ENCODE peak calls at places on chromosomes 13 and 19, in eight cellular contexts. One of them, this sample, is unnamed.

GRCh38 chr19:5030136-5030820 is 61.4 kb downstream of the KDM4B start:
- DNase-seq in Peyer's patch: no peak
- DNase-seq in heart left ventricle: no peak
- DNase-seq in IMR-90: no peak
- DNase-seq in ovary: no peak
- DNase-seq in pancreas: no peak
- DNase-seq in K562: no peak
- DNase-seq in heart right ventricle: no peak
- DNase-seq in this sample: no peak

GRCh38 chr13:113069861-113070805 is 35.5 kb upstream of the F7 start:
- DNase-seq in Peyer's patch: no peak
- DNase-seq in heart left ventricle: peak; percentile 59
- DNase-seq in IMR-90: no peak
- DNase-seq in ovary: no peak
- DNase-seq in pancreas: no peak
- DNase-seq in K562: no peak
- DNase-seq in heart right ventricle: no peak
- DNase-seq in this sample: no peak

GRCh38 chr19:45075215-45076028 is 856 bp downstream of the ZNF296 start:
- DNase-seq in Peyer's patch: peak; percentile 91
- DNase-seq in heart left ventricle: peak; percentile 88
- DNase-seq in IMR-90: no peak
- DNase-seq in ovary: no peak
- DNase-seq in pancreas: peak; percentile 42
- DNase-seq in K562: peak; percentile 83
- DNase-seq in heart right ventricle: peak; percentile 55
- DNase-seq in this sample: no peak

GRCh38 chr19:32459199-32459865 is 53.8 kb downstream of the DPY19L3 start:
- DNase-seq in Peyer's patch: no peak
- DNase-seq in heart left ventricle: no peak
- DNase-seq in IMR-90: no peak
- DNase-seq in ovary: no peak
- DNase-seq in pancreas: no peak
- DNase-seq in K562: no peak
- DNase-seq in heart right ventricle: no peak
- DNase-seq in this sample: no peak

GRCh38 chr19:15550847-15551182 is 42.5 kb downstream of the CYP4F22 start:
- DNase-seq in Peyer's patch: no peak
- DNase-seq in heart left ventricle: no peak
- DNase-seq in IMR-90: no peak
- DNase-seq in ovary: no peak
- DNase-seq in pancreas: no peak
- DNase-seq in K562: peak; percentile 24
- DNase-seq in heart right ventricle: no peak
- DNase-seq in this sample: no peak

GRCh38 chr19:43664008-43664407 is 6.0 kb downstream of the PLAUR start:
- DNase-seq in Peyer's patch: no peak
- DNase-seq in heart left ventricle: no peak
- DNase-seq in IMR-90: no peak
- DNase-seq in ovary: no peak
- DNase-seq in pancreas: no peak
- DNase-seq in K562: no peak
- DNase-seq in heart right ventricle: peak; percentile 33
- DNase-seq in this sample: no peak

GRCh38 chr13:99377641-99378040 is 70.4 kb upstream of the GPR183 start:
- DNase-seq in Peyer's patch: no peak
- DNase-seq in heart left ventricle: no peak
- DNase-seq in IMR-90: no peak
- DNase-seq in ovary: no peak
- DNase-seq in pancreas: no peak
- DNase-seq in K562: no peak
- DNase-seq in heart right ventricle: no peak
- DNase-seq in this sample: no peak

GRCh38 chr13:85828094-85828684 is 29.0 kb upstream of the SLITRK6 start:
- DNase-seq in Peyer's patch: no peak
- DNase-seq in heart left ventricle: no peak
- DNase-seq in IMR-90: peak; percentile 30
- DNase-seq in ovary: no peak
- DNase-seq in pancreas: no peak
- DNase-seq in K562: no peak
- DNase-seq in heart right ventricle: no peak
- DNase-seq in this sample: no peak

GRCh38 chr19:6712692-6713670 is 7.5 kb downstream of the C3 start:
- DNase-seq in Peyer's patch: no peak
- DNase-seq in heart left ventricle: peak; percentile 9
- DNase-seq in IMR-90: no peak
- DNase-seq in ovary: no peak
- DNase-seq in pancreas: no peak
- DNase-seq in K562: no peak
- DNase-seq in heart right ventricle: no peak
- DNase-seq in this sample: no peak

GRCh38 chr13:27942972-27943371 is 23.2 kb downstream of the PDX1 start:
- DNase-seq in Peyer's patch: no peak
- DNase-seq in heart left ventricle: no peak
- DNase-seq in IMR-90: no peak
- DNase-seq in ovary: no peak
- DNase-seq in pancreas: no peak
- DNase-seq in K562: no peak
- DNase-seq in heart right ventricle: no peak
- DNase-seq in this sample: no peak

GRCh38 chr19:3450796-3451411 is 29.4 kb downstream of the SMIM24 start:
- DNase-seq in Peyer's patch: no peak
- DNase-seq in heart left ventricle: no peak
- DNase-seq in IMR-90: peak; percentile 100
- DNase-seq in ovary: no peak
- DNase-seq in pancreas: no peak
- DNase-seq in K562: no peak
- DNase-seq in heart right ventricle: peak; percentile 71
- DNase-seq in this sample: peak; percentile 99

GRCh38 chr13:46341112-46341711 is 45.8 kb downstream of the RUBCNL start:
- DNase-seq in Peyer's patch: no peak
- DNase-seq in heart left ventricle: no peak
- DNase-seq in IMR-90: peak; percentile 50
- DNase-seq in ovary: no peak
- DNase-seq in pancreas: no peak
- DNase-seq in K562: no peak
- DNase-seq in heart right ventricle: no peak
- DNase-seq in this sample: peak; percentile 79

GRCh38 chr19:11902228-11902627 is 14.6 kb downstream of the ZNF69 start:
- DNase-seq in Peyer's patch: no peak
- DNase-seq in heart left ventricle: no peak
- DNase-seq in IMR-90: no peak
- DNase-seq in ovary: no peak
- DNase-seq in pancreas: no peak
- DNase-seq in K562: no peak
- DNase-seq in heart right ventricle: no peak
- DNase-seq in this sample: no peak

GRCh38 chr19:19170053-19170945 is at the start of gene MEF2B:
- DNase-seq in Peyer's patch: peak; percentile 90
- DNase-seq in heart left ventricle: peak; percentile 89
- DNase-seq in IMR-90: peak; percentile 30
- DNase-seq in ovary: peak; percentile 68
- DNase-seq in pancreas: peak; percentile 79
- DNase-seq in K562: peak; percentile 98
- DNase-seq in heart right ventricle: peak; percentile 80
- DNase-seq in this sample: peak; percentile 37

GRCh38 chr19:10238172-10238783 is 7.1 kb upstream of the S1PR2 start:
- DNase-seq in Peyer's patch: no peak
- DNase-seq in heart left ventricle: peak; percentile 81
- DNase-seq in IMR-90: peak; percentile 91
- DNase-seq in ovary: no peak
- DNase-seq in pancreas: peak; percentile 25
- DNase-seq in K562: no peak
- DNase-seq in heart right ventricle: peak; percentile 65
- DNase-seq in this sample: no peak

GRCh38 chr19:1875646-1876493 is 9.4 kb downstream of the ABHD17A start:
- DNase-seq in Peyer's patch: peak; percentile 94
- DNase-seq in heart left ventricle: peak; percentile 95
- DNase-seq in IMR-90: peak; percentile 83
- DNase-seq in ovary: peak; percentile 87
- DNase-seq in pancreas: peak; percentile 90
- DNase-seq in K562: peak; percentile 81
- DNase-seq in heart right ventricle: peak; percentile 91
- DNase-seq in this sample: peak; percentile 44

GRCh38 chr13:45149964-45150363 is 29.7 kb downstream of the GTF2F2 start:
- DNase-seq in Peyer's patch: no peak
- DNase-seq in heart left ventricle: no peak
- DNase-seq in IMR-90: peak; percentile 31
- DNase-seq in ovary: no peak
- DNase-seq in pancreas: no peak
- DNase-seq in K562: no peak
- DNase-seq in heart right ventricle: no peak
- DNase-seq in this sample: no peak

GRCh38 chr13:28012896-28013295 is 24.4 kb upstream of the URAD start:
- DNase-seq in Peyer's patch: no peak
- DNase-seq in heart left ventricle: no peak
- DNase-seq in IMR-90: no peak
- DNase-seq in ovary: no peak
- DNase-seq in pancreas: no peak
- DNase-seq in K562: no peak
- DNase-seq in heart right ventricle: no peak
- DNase-seq in this sample: no peak

GRCh38 chr13:108220042-108220441 is 1.9 kb downstream of the ABHD13 start:
- DNase-seq in Peyer's patch: no peak
- DNase-seq in heart left ventricle: no peak
- DNase-seq in IMR-90: no peak
- DNase-seq in ovary: no peak
- DNase-seq in pancreas: peak; percentile 34
- DNase-seq in K562: no peak
- DNase-seq in heart right ventricle: no peak
- DNase-seq in this sample: no peak

GRCh38 chr19:30070970-30071632 is 129.1 kb downstream of the URI1 start:
- DNase-seq in Peyer's patch: peak; percentile 40
- DNase-seq in heart left ventricle: no peak
- DNase-seq in IMR-90: no peak
- DNase-seq in ovary: no peak
- DNase-seq in pancreas: no peak
- DNase-seq in K562: no peak
- DNase-seq in heart right ventricle: peak; percentile 40
- DNase-seq in this sample: no peak

GRCh38 chr13:90910240-90910639 is 437.2 kb upstream of the MIR17HG start:
- DNase-seq in Peyer's patch: no peak
- DNase-seq in heart left ventricle: no peak
- DNase-seq in IMR-90: no peak
- DNase-seq in ovary: no peak
- DNase-seq in pancreas: no peak
- DNase-seq in K562: no peak
- DNase-seq in heart right ventricle: no peak
- DNase-seq in this sample: no peak
- TF ChIP-seq CTCF in Peyer's patch: no peak
- TF ChIP-seq CTCF in heart left ventricle: no peak
- TF ChIP-seq CTCF in IMR-90: no peak
- TF ChIP-seq CTCF in ovary: no peak
- TF ChIP-seq CTCF in pancreas: no peak
- TF ChIP-seq CTCF in K562: no peak
- TF ChIP-seq CTCF in heart right ventricle: no peak
- TF ChIP-seq CTCF in this sample: no peak

GRCh38 chr13:50133277-50133953 is 118.2 kb downstream of the KCNRG start:
- DNase-seq in Peyer's patch: no peak
- DNase-seq in heart left ventricle: peak; percentile 58
- DNase-seq in IMR-90: no peak
- DNase-seq in ovary: no peak
- DNase-seq in pancreas: no peak
- DNase-seq in K562: no peak
- DNase-seq in heart right ventricle: no peak
- DNase-seq in this sample: no peak
- H3K4me3 ChIP-seq in Peyer's patch: no peak overlapping the region
- H3K4me3 ChIP-seq in heart left ventricle: peak overlapping the region; percentile 35
- H3K4me3 ChIP-seq in IMR-90: no peak overlapping the region
- H3K4me3 ChIP-seq in ovary: no peak overlapping the region
- H3K4me3 ChIP-seq in pancreas: no peak overlapping the region
- H3K4me3 ChIP-seq in K562: no peak overlapping the region
- H3K4me3 ChIP-seq in heart right ventricle: no peak overlapping the region
- H3K4me3 ChIP-seq in this sample: no peak overlapping the region

DNA sequence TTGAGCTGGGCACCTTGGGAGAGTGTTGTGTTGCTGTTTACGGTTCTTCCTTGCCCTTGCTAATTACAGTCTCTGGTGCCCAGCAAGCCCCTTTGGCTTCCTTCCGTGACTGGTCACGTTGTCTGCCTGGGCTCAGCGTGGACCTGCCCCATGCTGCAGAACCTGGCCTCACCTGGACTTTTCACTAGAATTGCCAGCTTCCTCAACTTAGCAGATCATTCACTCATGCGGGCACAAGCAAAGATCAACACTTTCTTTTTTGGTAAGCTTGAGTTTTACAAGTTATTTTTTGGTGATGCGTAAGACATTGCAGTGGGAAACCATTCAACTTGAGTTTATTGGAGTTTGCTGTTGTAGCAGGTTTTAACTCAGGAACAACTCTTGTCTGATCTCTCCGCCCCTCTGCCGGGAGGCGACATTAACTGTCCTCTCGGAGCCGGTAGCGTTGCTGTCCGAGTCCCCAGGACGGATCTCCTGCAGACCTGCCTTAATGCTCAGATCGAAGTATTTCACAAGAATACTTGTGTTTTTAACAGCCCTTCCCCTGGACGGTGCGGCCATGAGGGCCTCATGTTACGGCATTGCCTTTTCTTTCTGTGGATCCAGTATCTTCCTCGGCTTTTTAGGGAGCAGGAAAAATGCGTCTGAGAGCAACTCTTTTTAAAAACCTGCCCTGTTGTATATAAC is 15.7 kb upstream of the TEX29 start:
- DNase-seq in Peyer's patch: no peak
- DNase-seq in heart left ventricle: no peak
- DNase-seq in IMR-90: no peak
- DNase-seq in ovary: no peak
- DNase-seq in pancreas: no peak
- DNase-seq in K562: no peak
- DNase-seq in heart right ventricle: no peak
- DNase-seq in this sample: no peak
- H3K36me3 ChIP-seq in Peyer's patch: peaks cover 72% of the 10 kb centered on the region
- H3K36me3 ChIP-seq in heart left ventricle: peaks cover 80% of the 10 kb centered on the region
- H3K36me3 ChIP-seq in IMR-90: peaks cover 52% of the 10 kb centered on the region
- H3K36me3 ChIP-seq in ovary: no peaks in the 10 kb centered on the region
- H3K36me3 ChIP-seq in pancreas: peaks cover 44% of the 10 kb centered on the region
- H3K36me3 ChIP-seq in K562: peaks cover 43% of the 10 kb centered on the region
- H3K36me3 ChIP-seq in heart right ventricle: peaks cover 88% of the 10 kb centered on the region
- H3K36me3 ChIP-seq in this sample: no peaks in the 10 kb centered on the region

GRCh38 chr19:48635263-48635965 is 1.8 kb downstream of the DBP start:
- DNase-seq in Peyer's patch: peak; percentile 90
- DNase-seq in heart left ventricle: peak; percentile 87
- DNase-seq in IMR-90: no peak
- DNase-seq in ovary: peak; percentile 84
- DNase-seq in pancreas: peak; percentile 76
- DNase-seq in K562: peak; percentile 89
- DNase-seq in heart right ventricle: peak; percentile 78
- DNase-seq in this sample: no peak

GRCh38 chr19:48637948-48638830 is 1.0 kb upstream of the DBP start:
- DNase-seq in Peyer's patch: peak; percentile 86
- DNase-seq in heart left ventricle: peak; percentile 83
- DNase-seq in IMR-90: peak; percentile 96
- DNase-seq in ovary: peak; percentile 89
- DNase-seq in pancreas: peak; percentile 90
- DNase-seq in K562: peak; percentile 80
- DNase-seq in heart right ventricle: peak; percentile 92
- DNase-seq in this sample: no peak

GRCh38 chr19:48637449-48637947 is 319 bp upstream of the DBP start:
- DNase-seq in Peyer's patch: peak; percentile 99
- DNase-seq in heart left ventricle: peak; percentile 100
- DNase-seq in IMR-90: peak; percentile 99
- DNase-seq in ovary: peak; percentile 100
- DNase-seq in pancreas: peak; percentile 99
- DNase-seq in K562: peak; percentile 81
- DNase-seq in heart right ventricle: peak; percentile 100
- DNase-seq in this sample: peak; percentile 94

GRCh38 chr19:48635966-48636858 is 967 bp downstream of the DBP start:
- DNase-seq in Peyer's patch: peak; percentile 74
- DNase-seq in heart left ventricle: peak; percentile 72
- DNase-seq in IMR-90: no peak
- DNase-seq in ovary: peak; percentile 76
- DNase-seq in pancreas: peak; percentile 63
- DNase-seq in K562: no peak
- DNase-seq in heart right ventricle: peak; percentile 69
- DNase-seq in this sample: no peak

GRCh38 chr19:48636859-48637448 is at the start of gene DBP:
- DNase-seq in Peyer's patch: no peak
- DNase-seq in heart left ventricle: peak; percentile 75
- DNase-seq in IMR-90: no peak
- DNase-seq in ovary: peak; percentile 74
- DNase-seq in pancreas: peak; percentile 70
- DNase-seq in K562: no peak
- DNase-seq in heart right ventricle: peak; percentile 58
- DNase-seq in this sample: no peak
- TF ChIP-seq CTCF in Peyer's patch: peak; percentile 24
- TF ChIP-seq CTCF in heart left ventricle: no peak
- TF ChIP-seq CTCF in IMR-90: no peak
- TF ChIP-seq CTCF in ovary: peak; percentile 30
- TF ChIP-seq CTCF in pancreas: no peak
- TF ChIP-seq CTCF in K562: peak; percentile 18
- TF ChIP-seq CTCF in heart right ventricle: peak; percentile 32
- TF ChIP-seq CTCF in this sample: peak; percentile 18